ENCODE peak calls at places on chromosomes 6 and 20, in eight cellular contexts. U, K, N, P, Q, X, W and R are unnamed samples.

GRCh38 chr6:10303806-10304520 is 110.9 kb downstream of the TFAP2A start:
- DNase-seq in U (no peak), P (no peak), K (no peak), W (no peak), X (no peak), Q (no peak), N (no peak), R (no peak)

GRCh38 chr20:45306431-45306982 is at the start of gene RBPJL:
- DNase-seq in W (peak), P (peak), U (no peak), K (no peak), N (peak), X (no peak), Q (peak), R (peak)

GRCh38 chr6:154621611-154622010 is 111.1 kb upstream of the CNKSR3 start:
- DNase-seq in P (no peak), K (no peak), W (no peak), Q (no peak), U (no peak), N (no peak), X (no peak), R (no peak)

GRCh38 chr20:8860011-8860495 is 208.8 kb upstream of the PLCB4 start:
- DNase-seq in W (no peak), N (no peak), K (no peak), U (peak), Q (no peak), P (no peak), X (no peak), R (no peak)

GRCh38 chr6:72784581-72784980 is 162.7 kb downstream of the KCNQ5 start:
- DNase-seq in U (no peak), P (no peak), N (no peak), X (no peak), W (no peak), Q (no peak), K (no peak), R (no peak)

GRCh38 chr20:37992802-37993538 is 40.3 kb downstream of the TTI1 start:
- DNase-seq in K (no peak), U (peak), P (no peak), X (peak), W (peak), N (no peak), Q (no peak), R (no peak)

GRCh38 chr6:37083243-37084138 is 78.0 kb downstream of the FGD2 start:
- DNase-seq in K (peak), P (no peak), N (no peak), Q (no peak), U (no peak), W (no peak), X (no peak), R (no peak)

GRCh38 chr20:5766085-5766764 is 16.0 kb downstream of the SHLD1 start:
- DNase-seq in U (no peak), K (no peak), P (no peak), W (no peak), N (no peak), Q (no peak), X (no peak), R (no peak)

GRCh38 chr20:44552950-44553908 is 29.1 kb upstream of the PKIG start:
- DNase-seq in X (no peak), K (no peak), N (no peak), W (no peak), U (peak), P (no peak), Q (no peak), R (no peak)